ENCODE peak calls at places on chromosomes 11 and 22, in eight cellular contexts. One of them, this sample, is unnamed.

GRCh38 chr11:120648706-120649250 is 137.2 kb downstream of the GRIK4 start:
- DNase-seq in tibial nerve: no peak
- DNase-seq in H1: no peak
- DNase-seq in gastrocnemius medialis: no peak
- DNase-seq in ovary: no peak
- DNase-seq in sigmoid colon: no peak
- DNase-seq in HCT116: no peak
- DNase-seq in body of pancreas: no peak
- DNase-seq in this sample: no peak

GRCh38 chr11:72813740-72814138 is 472 bp upstream of the ATG16L2 start:
- DNase-seq in sigmoid colon: peak; percentile 92
- DNase-seq in gastrocnemius medialis: peak; percentile 72
- DNase-seq in H1: no peak
- DNase-seq in tibial nerve: peak; percentile 59
- DNase-seq in body of pancreas: peak; percentile 81
- DNase-seq in ovary: no peak
- DNase-seq in HCT116: peak; percentile 56
- DNase-seq in this sample: no peak

GRCh38 chr11:18080451-18080850 is 25.4 kb downstream of the SAAL1 start:
- DNase-seq in body of pancreas: no peak
- DNase-seq in HCT116: no peak
- DNase-seq in H1: no peak
- DNase-seq in sigmoid colon: no peak
- DNase-seq in gastrocnemius medialis: no peak
- DNase-seq in ovary: no peak
- DNase-seq in tibial nerve: no peak
- DNase-seq in this sample: no peak

GRCh38 chr11:100855466-100856067 is 168.5 kb downstream of the ARHGAP42 start:
- DNase-seq in HCT116: peak; percentile 52
- DNase-seq in gastrocnemius medialis: no peak
- DNase-seq in body of pancreas: no peak
- DNase-seq in H1: no peak
- DNase-seq in tibial nerve: no peak
- DNase-seq in sigmoid colon: no peak
- DNase-seq in ovary: no peak
- DNase-seq in this sample: peak; percentile 38

GRCh38 chr11:11262171-11262920 is 90.7 kb downstream of the CSNK2A3 start:
- DNase-seq in gastrocnemius medialis: no peak
- DNase-seq in ovary: no peak
- DNase-seq in body of pancreas: no peak
- DNase-seq in sigmoid colon: no peak
- DNase-seq in tibial nerve: no peak
- DNase-seq in HCT116: no peak
- DNase-seq in H1: no peak
- DNase-seq in this sample: no peak

GRCh38 chr22:44497218-44497903 is 672 bp downstream of the RTL6 start:
- DNase-seq in gastrocnemius medialis: no peak
- DNase-seq in tibial nerve: no peak
- DNase-seq in sigmoid colon: peak; percentile 72
- DNase-seq in HCT116: no peak
- DNase-seq in H1: no peak
- DNase-seq in ovary: peak; percentile 62
- DNase-seq in body of pancreas: peak; percentile 25
- DNase-seq in this sample: peak; percentile 13

GRCh38 chr22:17243524-17243923 is 24.3 kb upstream of the ADA2 start:
- DNase-seq in HCT116: no peak
- DNase-seq in tibial nerve: no peak
- DNase-seq in body of pancreas: peak; percentile 57
- DNase-seq in sigmoid colon: no peak
- DNase-seq in ovary: no peak
- DNase-seq in gastrocnemius medialis: no peak
- DNase-seq in H1: no peak
- DNase-seq in this sample: peak; percentile 52

GRCh38 chr11:128766687-128767086 is 72.8 kb downstream of the FLI1 start:
- DNase-seq in ovary: no peak
- DNase-seq in HCT116: no peak
- DNase-seq in gastrocnemius medialis: no peak
- DNase-seq in H1: no peak
- DNase-seq in tibial nerve: no peak
- DNase-seq in sigmoid colon: no peak
- DNase-seq in body of pancreas: peak; percentile 24
- DNase-seq in this sample: no peak

GRCh38 chr11:78830277-78830676 is 255.6 kb upstream of the NARS2 start:
- DNase-seq in ovary: no peak
- DNase-seq in HCT116: no peak
- DNase-seq in H1: no peak
- DNase-seq in gastrocnemius medialis: no peak
- DNase-seq in sigmoid colon: no peak
- DNase-seq in body of pancreas: no peak
- DNase-seq in tibial nerve: no peak
- DNase-seq in this sample: no peak

GRCh38 chr11:134901536-134901935 is 489.5 kb upstream of the B3GAT1 start:
- DNase-seq in H1: no peak
- DNase-seq in sigmoid colon: no peak
- DNase-seq in gastrocnemius medialis: no peak
- DNase-seq in ovary: no peak
- DNase-seq in tibial nerve: no peak
- DNase-seq in body of pancreas: no peak
- DNase-seq in HCT116: no peak
- DNase-seq in this sample: no peak

GRCh38 chr22:50074551-50075042 is 10.6 kb downstream of the MLC1 start:
- DNase-seq in body of pancreas: peak; percentile 40
- DNase-seq in tibial nerve: no peak
- DNase-seq in sigmoid colon: no peak
- DNase-seq in H1: no peak
- DNase-seq in gastrocnemius medialis: no peak
- DNase-seq in ovary: peak; percentile 31
- DNase-seq in HCT116: no peak
- DNase-seq in this sample: no peak

GRCh38 chr11:45106006-45106405 is 40.4 kb upstream of the PRDM11 start:
- DNase-seq in HCT116: no peak
- DNase-seq in tibial nerve: no peak
- DNase-seq in H1: no peak
- DNase-seq in gastrocnemius medialis: no peak
- DNase-seq in ovary: no peak
- DNase-seq in sigmoid colon: no peak
- DNase-seq in body of pancreas: no peak
- DNase-seq in this sample: no peak

GRCh38 chr11:119459293-119459976 is 36.5 kb upstream of the THY1 start:
- DNase-seq in HCT116: no peak
- DNase-seq in gastrocnemius medialis: no peak
- DNase-seq in body of pancreas: no peak
- DNase-seq in ovary: no peak
- DNase-seq in tibial nerve: no peak
- DNase-seq in sigmoid colon: no peak
- DNase-seq in H1: no peak
- DNase-seq in this sample: no peak

GRCh38 chr11:134573857-134574256 is 161.8 kb upstream of the B3GAT1 start:
- DNase-seq in ovary: no peak
- DNase-seq in tibial nerve: no peak
- DNase-seq in H1: no peak
- DNase-seq in sigmoid colon: peak; percentile 50
- DNase-seq in HCT116: no peak
- DNase-seq in body of pancreas: no peak
- DNase-seq in gastrocnemius medialis: no peak
- DNase-seq in this sample: no peak

GRCh38 chr22:47918276-47918928 is 1156.0 kb downstream of the TBC1D22A start:
- DNase-seq in sigmoid colon: no peak
- DNase-seq in tibial nerve: no peak
- DNase-seq in ovary: no peak
- DNase-seq in H1: no peak
- DNase-seq in gastrocnemius medialis: no peak
- DNase-seq in HCT116: no peak
- DNase-seq in body of pancreas: no peak
- DNase-seq in this sample: no peak

GRCh38 chr22:48576333-48577013 is 1251.2 kb downstream of the BRD1 start:
- DNase-seq in gastrocnemius medialis: no peak
- DNase-seq in HCT116: no peak
- DNase-seq in ovary: peak; percentile 47
- DNase-seq in sigmoid colon: no peak
- DNase-seq in H1: no peak
- DNase-seq in tibial nerve: no peak
- DNase-seq in body of pancreas: no peak
- DNase-seq in this sample: peak; percentile 24

GRCh38 chr11:115942043-115942442 is 437.8 kb upstream of the CADM1 start:
- DNase-seq in HCT116: no peak
- DNase-seq in H1: no peak
- DNase-seq in ovary: no peak
- DNase-seq in sigmoid colon: no peak
- DNase-seq in gastrocnemius medialis: no peak
- DNase-seq in body of pancreas: no peak
- DNase-seq in tibial nerve: no peak
- DNase-seq in this sample: no peak

GRCh38 chr11:36304349-36304748 is 8.3 kb downstream of the PRR5L start:
- DNase-seq in HCT116: no peak
- DNase-seq in sigmoid colon: no peak
- DNase-seq in ovary: no peak
- DNase-seq in gastrocnemius medialis: no peak
- DNase-seq in H1: no peak
- DNase-seq in body of pancreas: no peak
- DNase-seq in tibial nerve: no peak
- DNase-seq in this sample: peak; percentile 20

GRCh38 chr11:74418509-74418895 is 20.3 kb upstream of the PGM2L1 start:
- DNase-seq in gastrocnemius medialis: no peak
- DNase-seq in ovary: no peak
- DNase-seq in sigmoid colon: no peak
- DNase-seq in body of pancreas: no peak
- DNase-seq in tibial nerve: no peak
- DNase-seq in HCT116: no peak
- DNase-seq in H1: no peak
- DNase-seq in this sample: peak; percentile 35

DNA sequence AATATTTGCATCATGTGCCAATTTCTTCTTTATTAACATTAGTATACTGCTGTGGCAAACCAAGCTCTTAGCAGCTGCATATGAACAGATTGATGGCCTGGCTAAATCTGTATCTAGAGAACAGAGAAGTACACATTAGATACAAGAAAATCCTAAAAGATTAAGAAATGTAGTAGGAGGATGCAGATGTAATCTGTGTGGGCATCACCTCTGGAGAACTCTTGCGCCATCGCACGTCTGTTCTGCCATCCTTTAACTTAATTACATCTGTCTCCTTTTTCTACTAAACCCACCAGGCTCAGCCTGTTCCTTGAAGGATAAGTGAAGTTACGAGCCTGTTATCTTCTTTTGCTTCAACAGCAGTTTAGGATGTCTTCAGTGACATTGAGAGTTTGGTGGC is 196.4 kb upstream of the PITPNB start:
- DNase-seq in sigmoid colon: no peak
- DNase-seq in HCT116: no peak
- DNase-seq in H1: no peak
- DNase-seq in tibial nerve: no peak
- DNase-seq in body of pancreas: no peak
- DNase-seq in gastrocnemius medialis: no peak
- DNase-seq in ovary: no peak
- DNase-seq in this sample: no peak
- H3K4me3 ChIP-seq in sigmoid colon: no peak overlapping the region
- H3K4me3 ChIP-seq in HCT116: no peak overlapping the region
- H3K4me3 ChIP-seq in H1: no peak overlapping the region
- H3K4me3 ChIP-seq in tibial nerve: no peak overlapping the region
- H3K4me3 ChIP-seq in body of pancreas: no peak overlapping the region
- H3K4me3 ChIP-seq in gastrocnemius medialis: no peak overlapping the region
- H3K4me3 ChIP-seq in ovary: no peak overlapping the region
- H3K4me3 ChIP-seq in this sample: no peak overlapping the region

GRCh38 chr11:66347425-66348276 is at the start of gene B4GAT1:
- DNase-seq in sigmoid colon: peak; percentile 96
- DNase-seq in H1: peak; percentile 74
- DNase-seq in HCT116: peak; percentile 85
- DNase-seq in body of pancreas: peak; percentile 93
- DNase-seq in ovary: peak; percentile 90
- DNase-seq in tibial nerve: peak; percentile 93
- DNase-seq in gastrocnemius medialis: peak; percentile 86
- DNase-seq in this sample: peak; percentile 92
- TF ChIP-seq POLR2A in sigmoid colon: no peak
- TF ChIP-seq POLR2A in H1: peak; percentile 51
- TF ChIP-seq POLR2A in HCT116: no peak
- TF ChIP-seq POLR2A in body of pancreas: peak; percentile 66
- TF ChIP-seq POLR2A in ovary: peak; percentile 36
- TF ChIP-seq POLR2A in tibial nerve: peak; percentile 28
- TF ChIP-seq POLR2A in gastrocnemius medialis: peak; percentile 31
- TF ChIP-seq POLR2A in this sample: peak; percentile 44

GRCh38 chr11:94504689-94505293 is 7.5 kb upstream of the C11orf97 start:
- DNase-seq in gastrocnemius medialis: no peak
- DNase-seq in sigmoid colon: no peak
- DNase-seq in HCT116: peak; percentile 51
- DNase-seq in H1: no peak
- DNase-seq in ovary: no peak
- DNase-seq in tibial nerve: peak; percentile 26
- DNase-seq in body of pancreas: no peak
- DNase-seq in this sample: peak; percentile 75
- TF ChIP-seq CTCF in gastrocnemius medialis: peak; percentile 24
- TF ChIP-seq CTCF in sigmoid colon: peak; percentile 68
- TF ChIP-seq CTCF in HCT116: peak; percentile 55
- TF ChIP-seq CTCF in H1: peak; percentile 51
- TF ChIP-seq CTCF in ovary: peak; percentile 51
- TF ChIP-seq CTCF in tibial nerve: peak; percentile 69
- TF ChIP-seq CTCF in body of pancreas: peak; percentile 58
- TF ChIP-seq CTCF in this sample: peak; percentile 54

DNA sequence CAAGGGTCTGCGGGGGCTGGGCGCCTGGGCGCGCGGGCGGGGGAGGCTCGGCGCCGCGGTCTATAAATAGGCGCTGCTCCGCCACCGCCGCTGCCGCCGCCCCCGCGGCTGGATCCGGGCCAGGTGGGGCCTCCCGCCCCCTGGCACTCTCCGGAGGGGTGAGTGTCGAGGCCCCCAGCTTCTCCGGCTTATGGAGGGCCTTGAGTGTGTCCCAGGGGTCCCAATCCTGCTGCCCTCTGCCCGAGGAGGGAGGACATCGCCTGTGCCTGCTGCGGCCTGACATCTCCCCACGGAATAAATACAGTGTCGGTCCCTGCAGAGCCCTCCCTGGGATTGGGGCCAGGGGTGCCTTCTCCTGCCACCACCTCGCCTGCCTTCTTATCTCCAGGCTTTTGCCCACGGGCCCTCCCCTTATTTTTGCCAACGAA is 4.3 kb upstream of the GP1BB start:
- DNase-seq in HCT116: no peak
- DNase-seq in ovary: peak; percentile 72
- DNase-seq in body of pancreas: no peak
- DNase-seq in tibial nerve: no peak
- DNase-seq in gastrocnemius medialis: no peak
- DNase-seq in H1: no peak
- DNase-seq in sigmoid colon: no peak
- DNase-seq in this sample: peak; percentile 73
- H3K4me3 ChIP-seq in HCT116: no peak overlapping the region
- H3K4me3 ChIP-seq in ovary: peak overlapping the region; percentile 57
- H3K4me3 ChIP-seq in body of pancreas: no peak overlapping the region
- H3K4me3 ChIP-seq in tibial nerve: peak overlapping the region; percentile 36
- H3K4me3 ChIP-seq in gastrocnemius medialis: peak overlapping the region; percentile 62
- H3K4me3 ChIP-seq in H1: no peak overlapping the region
- H3K4me3 ChIP-seq in sigmoid colon: peak overlapping the region; percentile 44
- H3K4me3 ChIP-seq in this sample: peak overlapping the region; percentile 53

This sample was measured in NB4.